ENCODE peak calls at places on chromosome 22, in nine cellular contexts. T, M, R, L, O, A, Q, W and H are unnamed samples.

GRCh38 chr22:45608763-45609180 is 62.9 kb upstream of the ATXN10 start:
- DNase-seq in L (peak), T (no peak), M (peak), R (peak), O (peak), W (no peak), A (no peak), Q (no peak), H (no peak)

GRCh38 chr22:46638601-46639431 is 18.6 kb downstream of the GRAMD4 start:
- DNase-seq in L (peak), M (peak), Q (no peak), R (no peak), W (no peak), O (no peak), A (no peak), T (no peak), H (no peak)

GRCh38 chr22:45549739-45550138 is 47.1 kb downstream of the FBLN1 start:
- DNase-seq in Q (no peak), A (no peak), M (no peak), L (no peak), R (no peak), W (no peak), O (peak), T (no peak), H (no peak)

GRCh38 chr22:31400023-31400397 is 606 bp downstream of the DRG1 start:
- DNase-seq in Q (no peak), T (no peak), O (no peak), W (no peak), L (peak), A (no peak), R (no peak), M (peak), H (no peak)

GRCh38 chr22:43343262-43343988 is at the start of gene SCUBE1:
- DNase-seq in R (peak), W (no peak), O (peak), M (peak), Q (peak), L (no peak), A (no peak), T (no peak), H (peak)

GRCh38 chr22:40660725-40661124 is 18.6 kb upstream of the MCHR1 start:
- DNase-seq in R (no peak), O (no peak), T (no peak), L (no peak), A (no peak), W (no peak), M (no peak), Q (no peak), H (no peak)

GRCh38 chr22:32555546-32555945 is 80.9 kb downstream of the FBXO7 start:
- DNase-seq in A (no peak), T (no peak), W (no peak), Q (no peak), M (peak), O (no peak), R (no peak), L (no peak), H (no peak)

GRCh38 chr22:19287076-19287724 is 4.3 kb downstream of the CLTCL1 start:
- DNase-seq in T (no peak), R (no peak), Q (no peak), A (no peak), L (peak), W (no peak), M (peak), O (peak), H (peak)

GRCh38 chr22:44750481-44750880 is 1.9 kb upstream of the ARHGAP8 start:
- DNase-seq in M (no peak), T (no peak), Q (no peak), W (no peak), L (no peak), R (no peak), O (no peak), A (no peak), H (no peak)

GRCh38 chr22:49638788-49639187 is 188.9 kb downstream of the BRD1 start:
- DNase-seq in T (no peak), M (no peak), O (peak), A (no peak), W (peak), R (no peak), Q (no peak), L (no peak), H (no peak)

GRCh38 chr22:41578114-41578513 is 11.5 kb downstream of the PMM1 start:
- DNase-seq in A (no peak), M (no peak), O (no peak), T (no peak), W (no peak), R (no peak), Q (no peak), L (no peak), H (no peak)

GRCh38 chr22:36828815-36829214 is 12.0 kb upstream of the PVALB start:
- DNase-seq in Q (no peak), W (no peak), L (no peak), M (no peak), T (no peak), O (no peak), A (no peak), R (no peak), H (no peak)

GRCh38 chr22:27857441-27857840 is 55.9 kb upstream of the MN1 start:
- DNase-seq in T (no peak), M (no peak), L (peak), O (peak), A (no peak), R (no peak), W (no peak), Q (no peak), H (no peak)

GRCh38 chr22:43824724-43825485 is 12.8 kb upstream of the EFCAB6 start:
- DNase-seq in L (no peak), O (no peak), Q (no peak), T (no peak), A (no peak), R (no peak), W (no peak), M (no peak), H (no peak)

GRCh38 chr22:20998411-20999336 is 3.2 kb downstream of the THAP7 start:
- DNase-seq in M (no peak), R (no peak), W (no peak), Q (no peak), L (peak), T (no peak), O (peak), A (no peak), H (no peak)

GRCh38 chr22:29689872-29690213 is 30.0 kb upstream of the CABP7 start:
- DNase-seq in W (peak), A (peak), Q (peak), L (peak), R (peak), O (no peak), M (peak), T (no peak), H (no peak)

GRCh38 chr22:50184004-50184461 is 1.7 kb upstream of the TRABD start:
- DNase-seq in T (peak), A (no peak), R (no peak), O (peak), M (peak), L (peak), W (no peak), Q (peak), H (no peak)

GRCh38 chr22:29702025-29702930 is 17.5 kb upstream of the CABP7 start:
- DNase-seq in W (no peak), A (peak), L (no peak), R (no peak), T (peak), O (no peak), M (no peak), Q (no peak), H (peak)